ENCODE peak calls at places on chromosomes 11 and 22, in seven cellular contexts. One of them, this sample, is unnamed.

GRCh38 chr11:100297516-100297915 is 389.6 kb upstream of the ARHGAP42 start:
- DNase-seq in small intestine: no peak
- DNase-seq in T-helper 9 cell: no peak
- DNase-seq in SK-N-DZ: no peak
- DNase-seq in NCI-H446 treated with DMSO at 0.1 percent for 48 hours: no peak
- DNase-seq in WERI-Rb-1: no peak
- DNase-seq in left cardiac atrium: no peak
- DNase-seq in this sample: no peak

GRCh38 chr22:24367841-24368240 is 59.6 kb upstream of the ADORA2A start:
- DNase-seq in NCI-H446 treated with DMSO at 0.1 percent for 48 hours: no peak
- DNase-seq in WERI-Rb-1: no peak
- DNase-seq in left cardiac atrium: no peak
- DNase-seq in T-helper 9 cell: no peak
- DNase-seq in small intestine: no peak
- DNase-seq in SK-N-DZ: no peak
- DNase-seq in this sample: no peak

GRCh38 chr22:48600171-48600570 is 1227.5 kb downstream of the BRD1 start:
- DNase-seq in SK-N-DZ: no peak
- DNase-seq in small intestine: no peak
- DNase-seq in left cardiac atrium: no peak
- DNase-seq in WERI-Rb-1: no peak
- DNase-seq in T-helper 9 cell: no peak
- DNase-seq in NCI-H446 treated with DMSO at 0.1 percent for 48 hours: no peak
- DNase-seq in this sample: no peak

GRCh38 chr22:30609260-30610185 is 2.5 kb downstream of the TCN2 start:
- DNase-seq in SK-N-DZ: no peak
- DNase-seq in NCI-H446 treated with DMSO at 0.1 percent for 48 hours: no peak
- DNase-seq in WERI-Rb-1: no peak
- DNase-seq in small intestine: peak
- DNase-seq in T-helper 9 cell: no peak
- DNase-seq in left cardiac atrium: peak
- DNase-seq in this sample: no peak

GRCh38 chr11:6204708-6205107 is 649 bp upstream of the C11orf42 start:
- DNase-seq in small intestine: no peak
- DNase-seq in NCI-H446 treated with DMSO at 0.1 percent for 48 hours: no peak
- DNase-seq in WERI-Rb-1: no peak
- DNase-seq in T-helper 9 cell: no peak
- DNase-seq in SK-N-DZ: no peak
- DNase-seq in left cardiac atrium: no peak
- DNase-seq in this sample: no peak

GRCh38 chr11:3201112-3201581 is 17.5 kb downstream of the MRGPRG start:
- DNase-seq in WERI-Rb-1: no peak
- DNase-seq in small intestine: no peak
- DNase-seq in left cardiac atrium: no peak
- DNase-seq in T-helper 9 cell: no peak
- DNase-seq in NCI-H446 treated with DMSO at 0.1 percent for 48 hours: no peak
- DNase-seq in SK-N-DZ: no peak
- DNase-seq in this sample: no peak

GRCh38 chr11:3218483-3219280 is at the start of gene MRGPRG:
- DNase-seq in SK-N-DZ: no peak
- DNase-seq in small intestine: no peak
- DNase-seq in WERI-Rb-1: no peak
- DNase-seq in T-helper 9 cell: no peak
- DNase-seq in NCI-H446 treated with DMSO at 0.1 percent for 48 hours: no peak
- DNase-seq in left cardiac atrium: no peak
- DNase-seq in this sample: no peak

GRCh38 chr11:124285610-124286344 is 28.0 kb downstream of the OR8D1 start:
- DNase-seq in NCI-H446 treated with DMSO at 0.1 percent for 48 hours: no peak
- DNase-seq in WERI-Rb-1: no peak
- DNase-seq in small intestine: no peak
- DNase-seq in left cardiac atrium: no peak
- DNase-seq in SK-N-DZ: no peak
- DNase-seq in T-helper 9 cell: no peak
- DNase-seq in this sample: no peak

GRCh38 chr11:94800394-94800793 is 32.2 kb downstream of the AMOTL1 start:
- DNase-seq in small intestine: no peak
- DNase-seq in left cardiac atrium: peak
- DNase-seq in WERI-Rb-1: no peak
- DNase-seq in T-helper 9 cell: no peak
- DNase-seq in SK-N-DZ: no peak
- DNase-seq in NCI-H446 treated with DMSO at 0.1 percent for 48 hours: peak
- DNase-seq in this sample: no peak

GRCh38 chr22:42743501-42743991 is 22.9 kb upstream of the A4GALT start:
- DNase-seq in T-helper 9 cell: no peak
- DNase-seq in left cardiac atrium: peak
- DNase-seq in NCI-H446 treated with DMSO at 0.1 percent for 48 hours: no peak
- DNase-seq in SK-N-DZ: no peak
- DNase-seq in WERI-Rb-1: no peak
- DNase-seq in small intestine: no peak
- DNase-seq in this sample: no peak

GRCh38 chr11:74570266-74571061 is 21.9 kb upstream of the POLD3 start:
- DNase-seq in WERI-Rb-1: peak
- DNase-seq in NCI-H446 treated with DMSO at 0.1 percent for 48 hours: peak
- DNase-seq in small intestine: peak
- DNase-seq in SK-N-DZ: peak
- DNase-seq in T-helper 9 cell: no peak
- DNase-seq in left cardiac atrium: peak
- DNase-seq in this sample: no peak

GRCh38 chr11:8168485-8169257 is at the start of gene RIC3:
- DNase-seq in WERI-Rb-1: peak
- DNase-seq in small intestine: peak
- DNase-seq in NCI-H446 treated with DMSO at 0.1 percent for 48 hours: peak
- DNase-seq in SK-N-DZ: peak
- DNase-seq in left cardiac atrium: peak
- DNase-seq in T-helper 9 cell: peak
- DNase-seq in this sample: no peak

GRCh38 chr11:48167380-48167779 is 49.2 kb upstream of the OR4B1 start:
- DNase-seq in SK-N-DZ: no peak
- DNase-seq in T-helper 9 cell: no peak
- DNase-seq in NCI-H446 treated with DMSO at 0.1 percent for 48 hours: no peak
- DNase-seq in small intestine: no peak
- DNase-seq in left cardiac atrium: no peak
- DNase-seq in WERI-Rb-1: no peak
- DNase-seq in this sample: no peak

GRCh38 chr22:25012743-25013142 is 60.2 kb downstream of the KIAA1671 start:
- DNase-seq in WERI-Rb-1: no peak
- DNase-seq in left cardiac atrium: no peak
- DNase-seq in NCI-H446 treated with DMSO at 0.1 percent for 48 hours: no peak
- DNase-seq in SK-N-DZ: no peak
- DNase-seq in small intestine: no peak
- DNase-seq in T-helper 9 cell: no peak
- DNase-seq in this sample: no peak

GRCh38 chr22:31870890-31871289 is 73.4 kb upstream of the YWHAH start:
- DNase-seq in small intestine: no peak
- DNase-seq in SK-N-DZ: no peak
- DNase-seq in left cardiac atrium: no peak
- DNase-seq in NCI-H446 treated with DMSO at 0.1 percent for 48 hours: no peak
- DNase-seq in T-helper 9 cell: no peak
- DNase-seq in WERI-Rb-1: no peak
- DNase-seq in this sample: no peak

GRCh38 chr22:45445031-45445710 is 31.7 kb downstream of the RIBC2 start:
- DNase-seq in T-helper 9 cell: no peak
- DNase-seq in WERI-Rb-1: no peak
- DNase-seq in small intestine: no peak
- DNase-seq in SK-N-DZ: peak
- DNase-seq in NCI-H446 treated with DMSO at 0.1 percent for 48 hours: no peak
- DNase-seq in left cardiac atrium: no peak
- DNase-seq in this sample: no peak

GRCh38 chr11:106156290-106156937 is 79.0 kb downstream of the AASDHPPT start:
- DNase-seq in NCI-H446 treated with DMSO at 0.1 percent for 48 hours: peak
- DNase-seq in T-helper 9 cell: no peak
- DNase-seq in SK-N-DZ: peak
- DNase-seq in small intestine: peak
- DNase-seq in WERI-Rb-1: peak
- DNase-seq in left cardiac atrium: no peak
- DNase-seq in this sample: no peak

GRCh38 chr22:32660292-32660691 is 141.2 kb upstream of the TIMP3 start:
- DNase-seq in NCI-H446 treated with DMSO at 0.1 percent for 48 hours: no peak
- DNase-seq in WERI-Rb-1: peak
- DNase-seq in left cardiac atrium: peak
- DNase-seq in T-helper 9 cell: peak
- DNase-seq in SK-N-DZ: peak
- DNase-seq in small intestine: peak
- DNase-seq in this sample: no peak

GRCh38 chr11:16356057-16356750 is at the start of gene SOX6:
- DNase-seq in NCI-H446 treated with DMSO at 0.1 percent for 48 hours: peak
- DNase-seq in WERI-Rb-1: no peak
- DNase-seq in left cardiac atrium: no peak
- DNase-seq in SK-N-DZ: no peak
- DNase-seq in T-helper 9 cell: no peak
- DNase-seq in small intestine: no peak
- DNase-seq in this sample: no peak

This sample was measured in vagina.